ENCODE peak calls at places on chromosome 17, in ten cellular contexts. H is hepatocyte, Y is DND-41, X is neural progenitor cell, E is mammary epithelial cell, U is GM12878, Q is GM23338, O is OCI-LY7, P is H9, K is A549. G is an unnamed sample. For H3K4me1, the result is how much of the 10 kb centered on the place peaks cover.

GRCh38 chr17:52885882-52886281 is 727.4 kb upstream of the CA10 start:
- DNase-seq in U (no peak), K (no peak), X (peak), E (no peak), P (no peak), O (no peak), H (no peak), Q (no peak), Y (no peak), G (no peak)

GRCh38 chr17:79835953-79836951 is 3.0 kb downstream of the CBX4 start:
- DNase-seq in E (no peak), X (peak), H (peak), Y (peak), K (no peak), O (peak), P (peak), U (no peak), Q (peak), G (peak)

GRCh38 chr17:66777689-66778225 is 57.2 kb upstream of the CACNG5 start:
- DNase-seq in X (peak), Q (peak), O (no peak), H (peak), U (no peak), E (no peak), P (peak), Y (no peak), K (no peak), G (no peak)

GRCh38 chr17:50935201-50936124 is 69.3 kb upstream of the TOB1 start:
- DNase-seq in P (no peak), Y (no peak), K (peak), X (no peak), U (no peak), E (peak), O (no peak), Q (no peak), H (no peak), G (peak)

GRCh38 chr17:3754458-3755334 is 31.0 kb downstream of the HASPIN start:
- DNase-seq in O (no peak), X (peak), P (peak), Q (peak), K (no peak), Y (no peak), U (no peak), E (peak), H (peak), G (peak)

GRCh38 chr17:72456026-72456569 is 335.3 kb downstream of the SOX9 start:
- DNase-seq in K (peak), P (no peak), U (no peak), Q (no peak), O (no peak), E (peak), Y (no peak), X (no peak), H (peak), G (peak)

GRCh38 chr17:45299311-45299710 is 17.5 kb downstream of the MAP3K14 start:
- DNase-seq in X (peak), Q (no peak), K (no peak), Y (no peak), P (no peak), H (peak), O (peak), E (no peak), U (no peak), G (no peak)

GRCh38 chr17:48624544-48625501 is 1.3 kb downstream of the HOXB9 start:
- DNase-seq in O (no peak), U (no peak), K (peak), Q (peak), X (peak), H (peak), P (peak), E (no peak), Y (no peak), G (no peak)

GRCh38 chr17:81553018-81553615 is 964 bp upstream of the FAAP100 start:
- DNase-seq in E (peak), O (peak), H (peak), U (peak), X (peak), Q (peak), Y (peak), P (peak), K (peak), G (peak)

GRCh38 chr17:4342535-4342934 is 23.9 kb downstream of the UBE2G1 start:
- DNase-seq in X (no peak), P (no peak), U (no peak), K (no peak), H (no peak), O (no peak), Y (no peak), E (no peak), Q (no peak), G (no peak)

GRCh38 chr17:78817123-78817522 is 23.5 kb downstream of the USP36 start:
- DNase-seq in Y (peak), O (no peak), X (no peak), Q (no peak), U (no peak), E (no peak), P (no peak), K (no peak), H (no peak), G (no peak)

GRCh38 chr17:49230636-49231562 is at the start of gene PHOSPHO1:
- DNase-seq in P (peak), Q (peak), Y (peak), O (peak), E (peak), K (peak), X (peak), U (no peak), H (peak), G (peak)

GRCh38 chr17:8312726-8313600 is 2.9 kb downstream of the ARHGEF15 start:
- DNase-seq in O (no peak), P (no peak), U (no peak), K (no peak), X (no peak), E (no peak), H (no peak), Y (no peak), Q (no peak), G (no peak)

GRCh38 chr17:82864721-82865240 is 25.0 kb upstream of the ZNF750 start:
- DNase-seq in Q (no peak), H (no peak), P (no peak), K (no peak), U (no peak), X (no peak), Y (peak), O (peak), E (no peak), G (no peak)

GRCh38 chr17:28865946-28866752 is 11.3 kb downstream of the ERAL1 start:
- DNase-seq in Q (no peak), P (no peak), H (no peak), K (no peak), Y (no peak), E (no peak), O (peak), U (no peak), X (no peak), G (no peak)

GRCh38 chr17:8832711-8833352 is 33.7 kb upstream of the MFSD6L start:
- DNase-seq in K (no peak), Y (peak), O (peak), P (peak), H (peak), X (peak), U (no peak), Q (peak), E (no peak), G (peak)

GRCh38 chr17:45096141-45096540 is 35.0 kb downstream of the NMT1 start:
- DNase-seq in E (peak), P (peak), Y (peak), K (peak), X (peak), Q (peak), U (no peak), H (peak), O (peak), G (no peak)

GRCh38 chr17:81480140-81480917 is 32.3 kb downstream of the ACTG1 start:
- DNase-seq in Y (no peak), H (no peak), P (no peak), K (no peak), X (no peak), U (no peak), E (no peak), Q (no peak), O (no peak), G (no peak)

GRCh38 chr17:78414178-78415162 is 36.0 kb downstream of the PGS1 start:
- DNase-seq in K (no peak), Y (no peak), P (no peak), U (no peak), H (no peak), E (no peak), X (no peak), O (no peak), Q (no peak), G (no peak)

GRCh38 chr17:57832711-57833596 is 16.9 kb downstream of the MRPS23 start:
- DNase-seq in H (peak), E (peak), K (peak), Y (peak), X (peak), O (peak), Q (peak), U (no peak), P (peak), G (peak)

GRCh38 chr17:41383690-41384089 is 1.6 kb upstream of the KRT34 start:
- DNase-seq in O (no peak), X (no peak), H (no peak), K (no peak), E (no peak), Q (no peak), U (no peak), Y (no peak), P (no peak), G (no peak)

GRCh38 chr17:10156579-10157488 is 41.6 kb downstream of the GAS7 start:
- DNase-seq in Q (no peak), O (no peak), X (no peak), Y (peak), E (no peak), U (peak), H (no peak), K (no peak), P (no peak), G (no peak)

GRCh38 chr17:2198917-2199316 is 104.7 kb downstream of the SMG6 start:
- DNase-seq in U (no peak), E (no peak), O (no peak), X (no peak), Y (no peak), H (no peak), K (no peak), Q (no peak), P (no peak), G (no peak)

GRCh38 chr17:69512946-69513345 is 98.4 kb downstream of the MAP2K6 start:
- DNase-seq in P (no peak), O (no peak), K (no peak), E (no peak), Q (no peak), H (no peak), X (no peak), U (no peak), Y (no peak), G (no peak)

GRCh38 chr17:75260679-75261335 is 599 bp downstream of the GGA3 start:
- DNase-seq in K (no peak), X (no peak), Y (no peak), H (no peak), P (no peak), Q (peak), O (no peak), E (peak), U (no peak), G (no peak)
- TF ChIP-seq CTCF in K (peak), X (peak), Y (peak), H (peak), P (peak), Q (no peak), O (peak), E (no peak), U (peak), G (no peak)

DNA sequence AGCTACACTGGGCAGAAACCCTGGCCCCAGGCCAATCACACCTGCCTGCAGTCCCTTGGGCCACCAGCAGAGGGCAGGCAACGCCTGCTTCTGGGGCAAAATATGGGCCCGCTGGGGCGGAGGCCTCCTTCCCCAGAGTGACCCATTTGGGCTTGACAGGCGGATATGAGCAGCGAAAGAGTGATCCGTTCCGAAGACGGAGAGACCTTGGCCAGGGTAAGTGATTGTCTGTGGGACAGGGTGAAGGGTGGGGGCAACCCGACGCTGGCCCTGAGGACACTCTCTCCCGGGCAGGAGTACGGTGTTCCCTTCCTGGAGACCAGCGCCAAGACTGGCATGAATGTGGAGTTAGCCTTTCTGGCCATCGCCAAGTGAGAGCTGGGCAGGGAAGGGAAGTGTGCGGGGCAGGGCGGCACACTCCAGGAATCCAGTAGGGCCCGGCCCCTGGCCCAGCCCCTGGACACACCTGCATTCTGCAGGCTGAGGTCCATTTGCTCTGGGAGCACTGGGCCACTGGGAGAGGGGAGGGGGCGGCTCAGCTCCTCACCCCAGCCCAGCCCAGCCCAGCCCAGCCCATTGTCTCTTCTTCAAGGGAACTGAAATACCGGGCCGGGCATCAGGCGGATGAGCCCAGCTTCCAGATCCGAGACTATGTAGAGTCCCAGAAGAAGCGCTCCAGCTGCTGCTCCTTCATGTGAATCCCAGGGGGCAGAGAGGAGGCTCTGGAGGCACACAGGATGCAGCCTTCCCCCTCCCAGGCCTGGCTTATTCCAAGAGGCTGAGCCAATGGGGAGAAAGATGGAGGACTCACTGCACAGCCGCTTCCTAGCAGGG is 3.5 kb upstream of the NHERF1 start:
- DNase-seq in H (peak), O (peak), K (peak), Y (peak), X (peak), E (peak), P (peak), Q (peak), U (no peak), G (peak)
- H3K4me2 ChIP-seq in H (peak), O (no peak), K (peak), Y (no peak), X (peak), E (no peak), P (peak), Q (peak), U (no peak), G (no peak)

GRCh38 chr17:77324227-77324626 is 183.5 kb downstream of the SEC14L1 start:
- DNase-seq in Y (no peak), Q (no peak), O (peak), K (no peak), X (no peak), H (no peak), U (no peak), P (peak), E (no peak), G (no peak)

GRCh38 chr17:77326636-77327035 is 185.9 kb downstream of the SEC14L1 start:
- DNase-seq in E (no peak), U (no peak), H (no peak), X (no peak), Y (no peak), P (peak), K (no peak), Q (no peak), O (no peak), G (no peak)

GRCh38 chr17:77325537-77325825 is 184.7 kb downstream of the SEC14L1 start:
- DNase-seq in H (no peak), X (no peak), K (no peak), O (no peak), U (no peak), Q (no peak), E (no peak), P (no peak), Y (no peak), G (no peak)

GRCh38 chr17:77327181-77327565 is 186.4 kb downstream of the SEC14L1 start:
- DNase-seq in H (peak), P (no peak), O (no peak), X (no peak), E (no peak), Y (no peak), Q (no peak), K (no peak), U (no peak), G (no peak)

DNA sequence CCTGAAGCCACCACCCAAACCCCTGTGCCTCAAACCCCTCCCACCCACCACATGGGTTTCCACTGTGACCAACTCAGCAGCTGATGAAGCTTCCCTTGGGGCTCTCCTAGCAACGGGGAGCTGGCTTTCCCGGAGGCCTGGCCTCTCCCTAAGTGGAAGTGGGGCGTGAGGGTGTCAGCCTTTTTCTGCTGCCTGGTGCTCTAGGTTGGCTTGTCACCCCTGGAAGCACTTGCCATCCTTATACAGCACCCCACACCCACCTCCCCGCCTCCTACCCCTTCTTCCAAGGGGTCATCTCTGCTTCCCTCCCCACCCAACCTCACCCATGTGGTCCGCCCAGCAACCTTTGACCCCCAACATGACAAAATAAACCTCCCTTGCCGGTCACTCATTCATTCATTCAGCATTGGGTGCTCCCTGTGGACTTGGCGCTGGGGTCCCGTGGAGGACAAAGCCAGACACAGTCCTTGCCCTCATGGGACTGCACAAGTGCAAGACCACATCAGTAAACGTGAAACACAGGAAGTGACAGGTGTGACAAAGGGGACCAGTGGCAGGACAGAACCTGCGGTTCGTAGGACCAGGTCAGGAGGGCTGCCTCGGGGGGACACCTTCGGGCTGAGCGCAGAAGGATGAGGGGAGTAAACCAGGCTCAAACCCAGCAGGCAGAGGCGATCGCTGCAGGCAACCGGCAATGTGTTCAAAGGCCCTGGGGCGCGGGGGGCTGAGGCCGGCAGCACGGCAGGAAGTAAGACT is 185.2 kb downstream of the SEC14L1 start:
- DNase-seq in E (no peak), X (no peak), K (no peak), P (peak), Y (peak), H (peak), Q (no peak), U (no peak), O (peak), G (no peak)
- H3K4me1 ChIP-seq in E (half or more), X (under half), K (half or more), P (under half), Y (under half), H (half or more), Q (under half), U (half or more), O (half or more), G (under half)

GRCh38 chr17:30808785-30809286 is 15.7 kb downstream of the CRLF3 start:
- DNase-seq in X (no peak), P (no peak), O (peak), K (no peak), Q (no peak), Y (peak), H (no peak), U (peak), E (no peak), G (no peak)
- TF ChIP-seq CTCF in X (no peak), P (no peak), O (no peak), K (no peak), Q (no peak), Y (no peak), H (no peak), U (no peak), E (no peak), G (no peak)

GRCh38 chr17:68196394-68197090 is 51.3 kb upstream of the AMZ2 start:
- DNase-seq in X (peak), K (no peak), Y (no peak), P (peak), O (no peak), E (no peak), H (peak), Q (no peak), U (no peak), G (no peak)
- H3K4me2 ChIP-seq in X (peak), K (peak), Y (no peak), P (peak), O (peak), E (peak), H (peak), Q (peak), U (peak), G (peak)

GRCh38 chr17:34723875-34724274 is 144.5 kb downstream of the TMEM132E start:
- DNase-seq in U (no peak), X (no peak), Q (no peak), E (no peak), Y (no peak), H (no peak), P (peak), K (no peak), O (no peak), G (no peak)

GRCh38 chr17:34720760-34721159 is 141.4 kb downstream of the TMEM132E start:
- DNase-seq in X (no peak), Q (no peak), U (no peak), H (no peak), O (no peak), E (peak), P (no peak), Y (no peak), K (peak), G (peak)

GRCh38 chr17:34725008-34725407 is 145.6 kb downstream of the TMEM132E start:
- DNase-seq in K (no peak), Q (no peak), P (peak), O (no peak), U (no peak), E (no peak), H (no peak), Y (no peak), X (no peak), G (no peak)

GRCh38 chr17:34719569-34719968 is 140.2 kb downstream of the TMEM132E start:
- DNase-seq in O (no peak), K (no peak), Q (no peak), X (no peak), H (no peak), P (no peak), E (no peak), Y (no peak), U (no peak), G (no peak)

GRCh38 chr17:34721326-34721725 is 141.9 kb downstream of the TMEM132E start:
- DNase-seq in K (no peak), H (no peak), E (peak), Y (no peak), O (no peak), P (no peak), U (no peak), Q (no peak), X (no peak), G (peak)
- H3K4me1 ChIP-seq in K (under half), H (under half), E (under half), Y (under half), O (under half), P (under half), U (under half), Q (under half), X (under half), G (under half)

DNA sequence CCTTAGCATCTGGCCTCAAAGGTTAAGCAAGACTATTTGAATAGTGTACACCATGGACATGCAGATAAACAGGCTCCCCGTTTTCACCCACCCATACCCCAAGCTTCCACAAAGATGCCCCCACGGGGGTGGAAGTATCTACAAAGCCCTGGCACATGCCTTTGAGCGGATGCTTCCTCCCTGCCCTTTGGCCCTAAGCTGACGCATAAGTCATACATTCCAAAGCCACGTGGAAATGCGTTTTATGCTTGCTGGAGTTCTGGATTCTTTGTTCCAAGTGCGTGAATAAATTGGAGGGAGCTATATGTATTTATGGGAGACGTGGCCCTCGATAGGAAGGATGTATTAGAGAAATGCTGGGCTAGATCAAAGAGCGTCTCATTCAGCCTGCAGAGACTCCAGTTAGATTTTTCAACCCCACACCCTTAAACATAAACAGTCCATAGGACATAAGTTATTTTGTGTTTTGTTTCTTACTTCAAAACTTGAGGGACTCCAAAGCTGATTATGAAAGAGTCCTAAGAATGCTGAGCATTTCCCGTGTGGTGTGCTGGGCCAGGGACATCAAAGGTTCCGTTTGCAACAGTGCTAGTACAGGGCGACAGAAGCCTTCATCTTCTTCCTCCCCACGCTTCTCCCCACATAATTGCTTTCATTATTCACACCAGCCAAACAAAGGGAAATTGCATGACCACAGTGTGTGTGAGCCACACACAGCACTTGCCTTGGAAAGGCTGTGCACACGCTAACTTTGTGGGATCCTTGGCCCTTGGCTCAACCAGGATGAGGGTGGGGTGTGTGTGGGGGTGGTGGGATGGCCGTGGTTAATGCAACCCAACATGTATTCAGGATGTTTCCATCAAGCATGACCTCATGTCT is 73.6 kb downstream of the WIPI1 start:
- DNase-seq in U (no peak), O (no peak), Y (peak), H (peak), E (peak), X (no peak), Q (no peak), K (no peak), P (peak), G (no peak)
- TF ChIP-seq CTCF in U (no peak), O (no peak), Y (no peak), H (no peak), E (no peak), X (no peak), Q (no peak), K (no peak), P (no peak), G (no peak)

GRCh38 chr17:15432807-15433547 is 34.4 kb downstream of the CDRT4 start:
- DNase-seq in H (peak), U (no peak), P (no peak), Q (no peak), E (no peak), O (no peak), X (no peak), K (no peak), Y (no peak), G (no peak)
- H3K4me2 ChIP-seq in H (peak), U (no peak), P (no peak), Q (no peak), E (no peak), O (no peak), X (no peak), K (no peak), Y (no peak), G (no peak)